ENCODE peak calls at places on chromosomes 16 and 17, in eight cellular contexts. B is adipocyte; K is trophoblast cell; M is tibial nerve; W is HAP-1; T is pancreas; H is CD4-positive, CD25-positive, alpha-beta regulatory T cell; R is HepG2. X is an unnamed sample. For H3K36me3 and H3K27me3, the result is how much of the 10 kb centered on the place peaks cover.

GRCh38 chr16:683396-684066 is 603 bp downstream of the JMJD8 start:
- DNase-seq in B (no peak), K (peak), M (no peak), W (peak), T (no peak), H (no peak), R (no peak), X (no peak)

GRCh38 chr17:42414782-42415409 is 8.2 kb downstream of the CAVIN1 start:
- DNase-seq in B (no peak), K (no peak), M (no peak), W (no peak), T (no peak), H (peak), R (no peak), X (no peak)

GRCh38 chr17:13862341-13862740 is 207.0 kb upstream of the COX10 start:
- DNase-seq in B (no peak), K (no peak), M (no peak), W (no peak), T (no peak), H (no peak), R (no peak), X (no peak)

GRCh38 chr16:87254734-87255133 is 62.5 kb downstream of the C16orf95 start:
- DNase-seq in B (no peak), K (no peak), M (no peak), W (no peak), T (no peak), H (no peak), R (no peak), X (no peak)

GRCh38 chr17:63998050-63998720 is at the start of gene PRR29:
- DNase-seq in B (peak), K (peak), M (no peak), W (peak), T (peak), H (peak), R (peak), X (peak)

GRCh38 chr17:78147315-78147998 is 1.3 kb downstream of the C17orf99 start:
- DNase-seq in B (no peak), K (no peak), M (no peak), W (no peak), T (peak), H (no peak), R (no peak), X (no peak)

GRCh38 chr16:58074657-58075056 is 49.1 kb downstream of the MMP15 start:
- DNase-seq in B (no peak), K (no peak), M (no peak), W (no peak), T (no peak), H (no peak), R (no peak), X (no peak)

GRCh38 chr16:51569204-51569911 is 418.3 kb upstream of the SALL1 start:
- DNase-seq in B (peak), K (no peak), M (no peak), W (no peak), T (no peak), H (no peak), R (no peak), X (no peak)

GRCh38 chr17:72587156-72587555 is 466.3 kb downstream of the SOX9 start:
- DNase-seq in B (no peak), K (peak), M (no peak), W (no peak), T (no peak), H (no peak), R (no peak), X (no peak)

GRCh38 chr17:51056813-51057510 is 63.7 kb downstream of the SPAG9 start:
- DNase-seq in B (peak), K (peak), M (no peak), W (peak), T (no peak), H (peak), R (peak), X (peak)

GRCh38 chr16:85349413-85350145 is 237.3 kb upstream of the CIBAR2 start:
- DNase-seq in B (no peak), K (no peak), M (no peak), W (no peak), T (no peak), H (no peak), R (no peak), X (peak)

GRCh38 chr16:1537763-1538289 is 4.4 kb downstream of the TMEM204 start:
- DNase-seq in B (no peak), K (no peak), M (no peak), W (no peak), T (no peak), H (peak), R (no peak), X (no peak)

DNA sequence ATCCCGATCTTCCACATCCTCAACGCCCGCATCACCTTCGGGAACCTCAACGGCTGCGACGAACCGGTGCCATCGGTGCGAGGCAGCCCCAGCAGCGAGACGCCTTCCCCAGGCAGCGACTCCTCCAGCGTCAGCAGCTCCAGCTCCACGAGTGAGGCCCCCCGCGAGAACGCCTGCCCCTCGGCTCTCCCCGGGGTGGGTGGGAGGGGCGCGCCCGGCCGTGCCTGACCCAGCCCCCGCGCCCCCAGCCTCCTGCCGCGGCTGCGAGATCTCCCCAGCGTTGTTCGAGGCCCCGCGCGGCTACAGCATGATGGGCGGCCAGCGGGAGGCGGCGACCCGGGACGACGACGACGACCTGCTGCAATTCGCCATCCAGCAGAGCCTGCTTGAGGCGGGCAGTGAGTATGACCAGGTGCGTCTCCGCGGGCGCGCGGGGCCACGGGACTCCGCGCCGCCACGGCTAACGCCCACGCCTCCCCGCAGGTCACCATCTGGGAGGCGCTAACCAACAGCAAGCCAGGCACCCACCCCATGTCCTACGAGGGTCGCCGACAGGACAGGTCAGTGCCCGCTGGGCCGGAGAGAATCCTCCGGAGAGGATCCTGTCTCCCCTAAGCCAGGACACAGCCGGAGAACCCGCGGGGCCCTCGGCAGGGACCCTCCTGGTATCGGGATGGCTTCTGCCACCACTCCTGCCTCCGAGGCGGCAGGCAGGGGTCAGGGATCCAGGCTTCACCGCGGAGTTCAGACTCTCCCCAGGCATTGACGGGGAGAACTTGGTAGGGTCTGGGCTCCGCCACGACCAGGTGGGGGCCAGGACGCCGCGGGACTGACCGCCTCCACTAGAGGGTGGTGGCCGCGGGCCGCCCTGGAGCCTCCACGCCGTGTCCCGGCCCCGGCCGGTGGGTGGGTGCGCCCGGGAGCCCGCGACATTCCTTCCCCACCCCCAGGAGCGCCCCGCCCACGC is 10.0 kb downstream of the CORO6 start:
- DNase-seq in B (no peak), K (peak), M (no peak), W (no peak), T (no peak), H (no peak), R (no peak), X (no peak)
- H3K36me3 ChIP-seq in B (under half), K (under half), M (under half), W (under half), T (under half), H (under half), R (under half), X (under half)

GRCh38 chr16:89222931-89223330 is 5.4 kb downstream of the ZNF778 start:
- DNase-seq in B (no peak), K (no peak), M (no peak), W (no peak), T (no peak), H (no peak), R (no peak), X (no peak)
- H3K27me3 ChIP-seq in B (under half), K (under half), M (under half), W (under half), T (under half), H (under half), R (under half), X (under half)

GRCh38 chr17:45114117-45114932 is 18.0 kb downstream of the PLCD3 start:
- DNase-seq in B (no peak), K (peak), M (no peak), W (no peak), T (no peak), H (no peak), R (no peak), X (no peak)
- H3K36me3 ChIP-seq in B (under half), K (under half), M (half or more), W (under half), T (under half), H (under half), R (under half), X (under half)

DNA sequence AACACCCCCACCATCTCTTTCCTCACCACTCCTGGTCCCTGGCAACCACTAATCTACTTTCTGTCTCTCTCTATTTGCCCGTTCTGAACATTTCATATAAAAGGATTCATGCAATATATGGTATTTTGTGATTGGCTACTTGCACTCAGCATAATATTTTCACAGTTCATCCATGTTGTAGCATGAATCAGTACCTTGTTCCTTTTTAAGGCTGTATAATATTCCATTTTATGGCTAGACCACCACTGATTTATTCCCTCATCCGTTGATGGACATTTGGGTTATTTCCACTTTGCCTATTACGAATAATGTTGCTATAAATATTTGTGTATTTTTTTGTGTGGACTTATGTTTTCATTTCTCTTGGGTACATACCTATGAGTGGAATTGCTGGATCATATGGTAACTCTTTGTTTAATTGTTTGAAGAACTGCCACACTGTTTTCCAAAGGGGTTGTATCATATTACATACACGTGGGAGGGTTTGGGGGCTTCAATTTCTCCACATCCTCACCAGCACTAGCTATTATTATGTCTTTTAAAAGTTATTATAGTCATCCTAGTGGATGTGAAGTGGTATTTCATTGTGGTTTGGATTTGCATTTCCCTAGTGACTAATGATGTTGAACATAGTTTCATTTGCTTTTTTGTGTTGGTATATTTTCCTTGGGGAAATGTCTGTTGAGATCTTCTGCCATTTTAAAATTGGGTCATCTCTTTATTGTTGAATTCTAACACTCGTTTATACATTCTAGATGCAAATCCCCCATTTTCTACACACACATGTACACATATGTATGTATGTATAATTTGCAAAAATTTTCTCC is 26.3 kb downstream of the SEC14L5 start:
- DNase-seq in B (no peak), K (no peak), M (no peak), W (no peak), T (no peak), H (no peak), R (no peak), X (no peak)
- H3K27me3 ChIP-seq in B (under half), K (under half), M (under half), W (under half), T (under half), H (under half), R (under half), X (under half)

GRCh38 chr16:47634126-47634525 is 173.0 kb downstream of the PHKB start:
- DNase-seq in B (no peak), K (no peak), M (no peak), W (no peak), T (no peak), H (no peak), R (peak), X (no peak)
- H3K36me3 ChIP-seq in B (under half), K (under half), M (under half), W (under half), T (under half), H (under half), R (under half), X (under half)